ENCODE peak calls at places on chromosomes 7 and 10, in eight cellular contexts. One of them, this sample, is unnamed.

GRCh38 chr7:116025098-116025809 is 5.3 kb downstream of the TFEC start:
- DNase-seq in NCI-H1694 treated with DMSO at 0.1 percent for 48 hours: no peak
- DNase-seq in activated CD8-positive, alpha-beta memory T cell treated with anti-CD3 and anti-CD28 coated beads, Interleukin-2, amount 10 ng/mL, durations not matched to agents 7 days and 5 days: no peak
- DNase-seq in kidney tubule cell: peak
- DNase-seq in HCEC 1CT: peak
- DNase-seq in RPMI7951: no peak
- DNase-seq in NCI-H446: no peak
- DNase-seq in cardiac fibroblast: peak
- DNase-seq in this sample: no peak

GRCh38 chr10:64038097-64038496 is 516.9 kb downstream of the REEP3 start:
- DNase-seq in cardiac fibroblast: no peak
- DNase-seq in NCI-H446: no peak
- DNase-seq in kidney tubule cell: no peak
- DNase-seq in activated CD8-positive, alpha-beta memory T cell treated with anti-CD3 and anti-CD28 coated beads, Interleukin-2, amount 10 ng/mL, durations not matched to agents 7 days and 5 days: no peak
- DNase-seq in HCEC 1CT: no peak
- DNase-seq in NCI-H1694 treated with DMSO at 0.1 percent for 48 hours: no peak
- DNase-seq in RPMI7951: no peak
- DNase-seq in this sample: no peak

GRCh38 chr10:124946945-124947344 is 5.0 kb downstream of the ZRANB1 start:
- DNase-seq in NCI-H446: no peak
- DNase-seq in activated CD8-positive, alpha-beta memory T cell treated with anti-CD3 and anti-CD28 coated beads, Interleukin-2, amount 10 ng/mL, durations not matched to agents 7 days and 5 days: no peak
- DNase-seq in NCI-H1694 treated with DMSO at 0.1 percent for 48 hours: no peak
- DNase-seq in RPMI7951: no peak
- DNase-seq in HCEC 1CT: no peak
- DNase-seq in kidney tubule cell: no peak
- DNase-seq in cardiac fibroblast: no peak
- DNase-seq in this sample: no peak

GRCh38 chr10:68095176-68095575 is 14.1 kb upstream of the MYPN start:
- DNase-seq in kidney tubule cell: peak
- DNase-seq in cardiac fibroblast: peak
- DNase-seq in activated CD8-positive, alpha-beta memory T cell treated with anti-CD3 and anti-CD28 coated beads, Interleukin-2, amount 10 ng/mL, durations not matched to agents 7 days and 5 days: no peak
- DNase-seq in RPMI7951: peak
- DNase-seq in NCI-H1694 treated with DMSO at 0.1 percent for 48 hours: no peak
- DNase-seq in NCI-H446: no peak
- DNase-seq in HCEC 1CT: peak
- DNase-seq in this sample: no peak

GRCh38 chr10:107022600-107023354 is 141.7 kb downstream of the SORCS1 start:
- DNase-seq in NCI-H1694 treated with DMSO at 0.1 percent for 48 hours: no peak
- DNase-seq in cardiac fibroblast: no peak
- DNase-seq in kidney tubule cell: no peak
- DNase-seq in NCI-H446: no peak
- DNase-seq in RPMI7951: no peak
- DNase-seq in HCEC 1CT: no peak
- DNase-seq in activated CD8-positive, alpha-beta memory T cell treated with anti-CD3 and anti-CD28 coated beads, Interleukin-2, amount 10 ng/mL, durations not matched to agents 7 days and 5 days: no peak
- DNase-seq in this sample: no peak

GRCh38 chr7:127365164-127365956 is 27.1 kb downstream of the ZNF800 start:
- DNase-seq in kidney tubule cell: no peak
- DNase-seq in activated CD8-positive, alpha-beta memory T cell treated with anti-CD3 and anti-CD28 coated beads, Interleukin-2, amount 10 ng/mL, durations not matched to agents 7 days and 5 days: no peak
- DNase-seq in HCEC 1CT: no peak
- DNase-seq in RPMI7951: no peak
- DNase-seq in cardiac fibroblast: no peak
- DNase-seq in NCI-H1694 treated with DMSO at 0.1 percent for 48 hours: no peak
- DNase-seq in NCI-H446: no peak
- DNase-seq in this sample: no peak

GRCh38 chr10:24849051-24849450 is 103.4 kb downstream of the PRTFDC1 start:
- DNase-seq in RPMI7951: peak
- DNase-seq in cardiac fibroblast: peak
- DNase-seq in HCEC 1CT: no peak
- DNase-seq in NCI-H1694 treated with DMSO at 0.1 percent for 48 hours: no peak
- DNase-seq in kidney tubule cell: no peak
- DNase-seq in NCI-H446: no peak
- DNase-seq in activated CD8-positive, alpha-beta memory T cell treated with anti-CD3 and anti-CD28 coated beads, Interleukin-2, amount 10 ng/mL, durations not matched to agents 7 days and 5 days: no peak
- DNase-seq in this sample: no peak

GRCh38 chr10:6423413-6424170 is 156.5 kb downstream of the PRKCQ start:
- DNase-seq in NCI-H446: no peak
- DNase-seq in activated CD8-positive, alpha-beta memory T cell treated with anti-CD3 and anti-CD28 coated beads, Interleukin-2, amount 10 ng/mL, durations not matched to agents 7 days and 5 days: no peak
- DNase-seq in HCEC 1CT: no peak
- DNase-seq in RPMI7951: no peak
- DNase-seq in NCI-H1694 treated with DMSO at 0.1 percent for 48 hours: no peak
- DNase-seq in kidney tubule cell: no peak
- DNase-seq in cardiac fibroblast: no peak
- DNase-seq in this sample: no peak

GRCh38 chr10:58475322-58476277 is 37.1 kb upstream of the BICC1 start:
- DNase-seq in NCI-H1694 treated with DMSO at 0.1 percent for 48 hours: no peak
- DNase-seq in kidney tubule cell: peak
- DNase-seq in cardiac fibroblast: peak
- DNase-seq in HCEC 1CT: peak
- DNase-seq in NCI-H446: no peak
- DNase-seq in RPMI7951: peak
- DNase-seq in activated CD8-positive, alpha-beta memory T cell treated with anti-CD3 and anti-CD28 coated beads, Interleukin-2, amount 10 ng/mL, durations not matched to agents 7 days and 5 days: no peak
- DNase-seq in this sample: no peak

This sample was measured in left lung.